ENCODE peak calls at places on chromosome 1, in seven cellular contexts. R is breast epithelium, P is upper lobe of left lung, T is lung, E is cardiac fibroblast, V is cardiac muscle cell, A is K562. N is an unnamed sample.
A peak's percentile ranks its signal among the peaks of the same experiment; 100 is the strongest.

GRCh38 chr1:227888404-227889046 is 59.2 kb downstream of the WNT9A start:
- DNase-seq in R (no peak), P (peak; percentile 70), T (peak; percentile 28), E (no peak), V (no peak), A (no peak), N (no peak)

GRCh38 chr1:213549982-213550381 is 437.8 kb upstream of the PROX1 start:
- DNase-seq in R (no peak), P (no peak), T (no peak), E (no peak), V (no peak), A (no peak), N (no peak)

GRCh38 chr1:9452516-9453158 is 86.6 kb upstream of the SLC25A33 start:
- DNase-seq in R (no peak), P (no peak), T (no peak), E (no peak), V (no peak), A (no peak), N (no peak)

GRCh38 chr1:201144701-201145100 is 9.6 kb downstream of the TMEM9 start:
- DNase-seq in R (no peak), P (no peak), T (no peak), E (no peak), V (no peak), A (no peak), N (no peak)

GRCh38 chr1:6330410-6330827 is 63.1 kb downstream of the ACOT7 start:
- DNase-seq in R (no peak), P (no peak), T (no peak), E (peak; percentile 79), V (no peak), A (no peak), N (no peak)

GRCh38 chr1:234907585-234908457 is 220.8 kb downstream of the TOMM20 start:
- DNase-seq in R (no peak), P (no peak), T (no peak), E (peak; percentile 90), V (no peak), A (no peak), N (no peak)

GRCh38 chr1:160245420-160245819 is 16.9 kb downstream of the DCAF8 start:
- DNase-seq in R (no peak), P (no peak), T (no peak), E (no peak), V (no peak), A (no peak), N (no peak)

GRCh38 chr1:24910751-24911650 is 19.1 kb downstream of the RUNX3 start:
- DNase-seq in R (peak; percentile 49), P (no peak), T (no peak), E (no peak), V (no peak), A (no peak), N (no peak)

GRCh38 chr1:184062640-184063280 is 11.2 kb downstream of the TSEN15 start:
- DNase-seq in R (no peak), P (no peak), T (no peak), E (no peak), V (no peak), A (no peak), N (no peak)

GRCh38 chr1:3184666-3185065 is 115.7 kb downstream of the PRDM16 start:
- DNase-seq in R (no peak), P (peak; percentile 73), T (no peak), E (no peak), V (no peak), A (no peak), N (no peak)
- TF ChIP-seq CTCF in R (no peak), P (no peak), T (no peak), E (no peak), V (no peak), A (no peak), N (no peak)

GRCh38 chr1:154488942-154489341 is 13.1 kb upstream of the TDRD10 start:
- DNase-seq in R (no peak), P (peak; percentile 75), T (no peak), E (no peak), V (no peak), A (no peak), N (no peak)

GRCh38 chr1:154485106-154485505 is 16.9 kb upstream of the TDRD10 start:
- DNase-seq in R (no peak), P (no peak), T (no peak), E (peak; percentile 83), V (no peak), A (no peak), N (no peak)

GRCh38 chr1:154489863-154490262 is 12.2 kb upstream of the TDRD10 start:
- DNase-seq in R (no peak), P (no peak), T (no peak), E (no peak), V (no peak), A (no peak), N (no peak)

GRCh38 chr1:154483941-154484803 is 17.8 kb upstream of the TDRD10 start:
- DNase-seq in R (no peak), P (no peak), T (peak; percentile 74), E (peak; percentile 87), V (no peak), A (no peak), N (no peak)

DNA sequence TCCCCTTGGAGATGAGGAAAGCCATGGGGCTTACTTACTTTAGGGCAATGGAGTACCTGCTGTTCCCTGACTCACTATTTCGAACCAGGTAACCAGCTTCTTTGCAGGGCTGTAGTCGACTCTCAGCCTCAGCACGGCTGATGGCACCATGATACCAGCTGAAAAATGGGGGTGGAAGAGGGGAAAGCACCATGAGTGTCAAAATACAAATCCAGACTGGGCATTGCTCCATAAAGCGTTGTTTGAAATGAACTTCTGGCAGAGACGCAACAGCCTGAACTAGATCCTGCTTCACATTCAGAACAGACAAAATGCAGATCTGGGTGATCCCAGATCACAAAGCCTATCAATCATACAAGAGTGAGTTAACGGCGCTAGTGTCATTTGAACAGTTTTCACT is 16.1 kb upstream of the TDRD10 start:
- DNase-seq in R (no peak), P (no peak), T (no peak), E (peak; percentile 37), V (no peak), A (no peak), N (no peak)
- H3K4me3 ChIP-seq in R (no peak overlapping the region), P (no peak overlapping the region), T (no peak overlapping the region), E (no peak overlapping the region), V (no peak overlapping the region), A (no peak overlapping the region), N (no peak overlapping the region)

DNA sequence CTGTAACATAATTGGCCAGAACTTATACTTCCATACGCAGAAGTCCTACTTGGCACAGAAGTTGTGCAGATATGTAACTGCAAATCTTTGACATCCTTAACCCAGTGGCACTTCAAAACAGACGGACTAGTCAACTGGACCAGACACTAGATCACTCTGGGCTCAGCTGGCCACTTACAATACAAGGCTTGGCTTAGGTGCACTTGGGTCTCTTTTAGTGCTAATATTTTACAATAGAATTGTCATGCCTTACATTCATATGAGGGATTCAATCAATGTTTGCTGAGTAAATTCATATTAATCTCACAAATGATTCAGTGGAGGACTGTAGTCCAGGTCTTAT is 20.1 kb downstream of the XKR8 start:
- DNase-seq in R (no peak), P (no peak), T (no peak), E (no peak), V (no peak), A (no peak), N (no peak)
- TF ChIP-seq CTCF in R (no peak), P (no peak), T (no peak), E (no peak), V (no peak), A (no peak), N (no peak)

GRCh38 chr1:32182060-32182459 is 2.6 kb downstream of the TXLNA start:
- DNase-seq in R (no peak), P (no peak), T (no peak), E (no peak), V (no peak), A (no peak), N (no peak)

GRCh38 chr1:32181065-32181464 is 1.6 kb downstream of the TXLNA start:
- DNase-seq in R (no peak), P (no peak), T (no peak), E (no peak), V (no peak), A (no peak), N (no peak)

GRCh38 chr1:32179443-32180185 is at the start of gene TXLNA:
- DNase-seq in R (peak; percentile 92), P (peak; percentile 98), T (peak; percentile 95), E (peak; percentile 96), V (peak; percentile 94), A (peak; percentile 99), N (peak; percentile 59)

GRCh38 chr1:32180186-32181060 is 948 bp downstream of the TXLNA start:
- DNase-seq in R (no peak), P (peak; percentile 89), T (peak; percentile 36), E (peak; percentile 73), V (peak; percentile 50), A (peak; percentile 65), N (no peak)

DNA sequence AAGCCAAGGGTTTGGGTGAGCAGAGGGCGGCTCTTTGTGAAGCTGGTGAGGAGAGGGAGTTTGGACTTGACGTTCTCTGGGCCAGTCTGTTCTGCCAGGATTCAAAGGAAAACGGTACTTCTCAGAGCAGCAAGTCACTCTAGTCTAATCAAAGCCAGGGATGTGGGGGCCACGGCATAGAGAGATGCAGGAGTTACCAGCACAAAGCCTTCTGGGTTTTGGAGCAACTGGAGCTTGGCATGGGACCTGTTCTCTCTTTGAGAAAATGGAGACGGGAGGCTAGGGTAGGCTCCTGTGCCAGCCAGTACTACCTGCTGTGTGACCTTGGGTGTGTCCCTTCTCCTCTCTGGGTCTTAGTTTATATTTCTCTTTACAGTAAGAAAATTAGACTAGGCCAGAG is 2.1 kb downstream of the TXLNA start:
- DNase-seq in R (no peak), P (no peak), T (no peak), E (no peak), V (no peak), A (no peak), N (no peak)
- H3K4me3 ChIP-seq in R (peak overlapping the region; percentile 71), P (no peak overlapping the region), T (no peak overlapping the region), E (peak overlapping the region; percentile 67), V (no peak overlapping the region), A (peak overlapping the region; percentile 77), N (no peak overlapping the region)

DNA sequence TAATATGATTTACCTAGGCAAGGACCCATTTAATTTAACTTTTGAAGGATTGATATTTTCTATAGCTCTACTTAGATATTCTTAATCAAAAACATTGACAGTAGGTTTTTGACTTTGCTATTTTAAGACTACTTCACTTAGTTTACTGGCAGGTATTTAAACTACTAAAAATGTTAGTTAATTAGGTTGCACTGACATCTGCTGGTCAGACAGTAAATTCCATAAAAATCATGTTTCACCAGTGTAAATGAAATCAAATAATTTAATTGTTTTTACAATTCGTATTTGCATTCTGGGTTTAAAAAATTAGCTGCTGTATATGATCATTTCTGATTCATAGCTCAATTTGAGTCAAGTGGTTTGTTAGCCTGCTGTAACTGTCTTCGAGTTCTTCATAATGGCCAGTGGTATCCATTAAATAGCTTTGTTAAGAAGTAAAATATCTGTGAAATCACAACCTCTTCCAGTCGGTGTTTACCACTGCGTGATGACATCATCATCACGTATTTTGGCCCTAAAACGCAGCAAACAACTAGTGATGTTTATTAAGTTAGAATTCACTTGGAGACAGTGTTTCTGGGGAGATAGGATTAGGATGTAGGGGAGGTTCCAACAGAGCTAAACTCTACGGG is 26.2 kb downstream of the EXTL2 start:
- DNase-seq in R (no peak), P (no peak), T (no peak), E (peak; percentile 74), V (peak; percentile 52), A (no peak), N (no peak)
- TF ChIP-seq CTCF in R (peak; percentile 76), P (peak; percentile 67), T (peak; percentile 71), E (peak; percentile 45), V (peak; percentile 49), A (peak; percentile 81), N (peak; percentile 55)

N was measured in LNCaP clone FGC.